ENCODE peak calls at places on chromosomes 7 and 10, in five cellular contexts. Y, Z, E, H and D are unnamed samples.
A peak's percentile ranks its signal among the peaks of the same experiment; 100 is the strongest.

GRCh38 chr7:106788637-106789036 is 76.4 kb upstream of the PIK3CG start:
- DNase-seq in Z (no peak), E (no peak), Y (no peak), H (no peak), D (no peak)

GRCh38 chr10:97129666-97130065 is 56.1 kb downstream of the SLIT1 start:
- DNase-seq in E (no peak), Z (no peak), H (no peak), Y (no peak), D (no peak)

GRCh38 chr7:133582766-133583523 is 330.1 kb downstream of the EXOC4 start:
- DNase-seq in E (no peak), Z (no peak), Y (peak; percentile 74), H (no peak), D (no peak)

GRCh38 chr10:127346604-127347003 is 150.2 kb upstream of the INSYN2A start:
- DNase-seq in Y (no peak), H (no peak), Z (no peak), E (no peak), D (no peak)

GRCh38 chr10:110228066-110228465 is 20.7 kb downstream of the MXI1 start:
- DNase-seq in E (no peak), Z (no peak), Y (no peak), H (no peak), D (no peak)

GRCh38 chr10:103803941-103804340 is 51.4 kb downstream of the SH3PXD2A start:
- DNase-seq in Y (no peak), Z (no peak), E (no peak), H (peak; percentile 33), D (no peak)

GRCh38 chr10:119942973-119943372 is 50.4 kb downstream of the SEC23IP start:
- DNase-seq in Y (peak; percentile 7), H (no peak), Z (no peak), E (no peak), D (no peak)

GRCh38 chr10:72015868-72016267 is 51.7 kb downstream of the CHST3 start:
- DNase-seq in Z (no peak), H (no peak), E (no peak), Y (no peak), D (no peak)

GRCh38 chr10:76411719-76412435 is 980.5 kb downstream of the LRMDA start:
- DNase-seq in E (no peak), Y (peak; percentile 53), H (no peak), Z (peak; percentile 51), D (no peak)

GRCh38 chr7:129412501-129412900 is 21.7 kb upstream of the STRIP2 start:
- DNase-seq in Z (no peak), H (no peak), Y (no peak), E (no peak), D (no peak)

GRCh38 chr7:17680026-17680425 is 260.3 kb downstream of the SNX13 start:
- DNase-seq in Y (peak; percentile 93), Z (no peak), H (no peak), E (no peak), D (no peak)

GRCh38 chr10:133422223-133422820 is 2.1 kb downstream of the SPRN start:
- DNase-seq in Y (no peak), H (no peak), E (no peak), Z (peak; percentile 5), D (no peak)

GRCh38 chr7:115707236-115707635 is 323.3 kb downstream of the TFEC start:
- DNase-seq in H (peak; percentile 36), Y (peak; percentile 53), E (no peak), Z (no peak), D (no peak)

GRCh38 chr10:94174838-94175237 is 181.1 kb downstream of the PLCE1 start:
- DNase-seq in E (no peak), H (no peak), Z (no peak), Y (no peak), D (no peak)

GRCh38 chr10:132861884-132862461 is 76.0 kb upstream of the NKX6-2 start:
- DNase-seq in Y (no peak), H (no peak), Z (peak; percentile 18), E (peak; percentile 52), D (no peak)

GRCh38 chr10:22927661-22928403 is at the start of gene ARMC3:
- DNase-seq in Y (peak; percentile 63), E (peak; percentile 59), Z (peak; percentile 76), H (peak; percentile 34), D (peak; percentile 44)

GRCh38 chr10:114902151-114902550 is 35.8 kb upstream of the TRUB1 start:
- DNase-seq in E (no peak), Y (no peak), Z (no peak), H (no peak), D (no peak)

GRCh38 chr7:1596181-1597043 is 26.6 kb upstream of the PSMG3 start:
- DNase-seq in Z (no peak), Y (no peak), E (no peak), H (no peak), D (no peak)

GRCh38 chr10:46546591-46547330 is 9.7 kb downstream of the GPRIN2 start:
- DNase-seq in H (peak; percentile 19), Z (no peak), E (peak; percentile 53), Y (no peak), D (no peak)